ENCODE peak calls at places on chromosomes 11 and 22, in eight cellular contexts. V is choroid plexus epithelial cell, E is pancreas, T is body of pancreas, S is RWPE1, F is neural crest cell, B is HFFc6, D is astrocyte of the spinal cord. G is an unnamed sample.

GRCh38 chr22:26517429-26517828 is 5.2 kb upstream of the TFIP11 start:
- DNase-seq in B (no peak), T (no peak), S (no peak), E (no peak), D (no peak), V (no peak), F (no peak), G (no peak)

GRCh38 chr11:79458712-79459111 is 17.9 kb upstream of the TENM4 start:
- DNase-seq in V (no peak), D (no peak), E (no peak), S (no peak), B (no peak), F (no peak), T (no peak), G (no peak)

GRCh38 chr11:19828382-19829108 is 115.9 kb downstream of the NAV2 start:
- DNase-seq in V (peak; percentile 31), B (no peak), F (no peak), S (no peak), T (no peak), D (no peak), E (no peak), G (no peak)

GRCh38 chr11:93517041-93517440 is 26.1 kb downstream of the SMCO4 start:
- DNase-seq in S (no peak), T (no peak), B (no peak), D (no peak), V (no peak), F (no peak), E (no peak), G (no peak)

GRCh38 chr22:46537221-46537945 is at the start of gene CELSR1:
- DNase-seq in D (no peak), S (no peak), V (peak; percentile 28), B (no peak), T (no peak), E (no peak), F (peak; percentile 29), G (peak; percentile 79)

GRCh38 chr11:72609451-72609850 is 64.8 kb downstream of the PDE2A start:
- DNase-seq in E (no peak), T (no peak), S (no peak), F (no peak), B (no peak), V (no peak), D (no peak), G (no peak)

GRCh38 chr11:57338152-57338551 is at the start of gene P2RX3:
- DNase-seq in F (no peak), T (no peak), D (no peak), B (no peak), S (no peak), E (peak; percentile 9), V (no peak), G (no peak)

GRCh38 chr22:39940757-39941305 is 19.4 kb upstream of the TMA7B start:
- DNase-seq in B (no peak), E (no peak), S (no peak), F (no peak), D (no peak), T (no peak), V (peak; percentile 29), G (no peak)

GRCh38 chr11:115069599-115069998 is 391.3 kb downstream of the NXPE2 start:
- DNase-seq in E (no peak), S (no peak), B (no peak), T (no peak), V (no peak), D (no peak), F (no peak), G (no peak)

GRCh38 chr11:125091247-125091876 is 20.1 kb downstream of the TMEM218 start:
- DNase-seq in T (no peak), V (peak; percentile 87), B (peak; percentile 57), F (peak; percentile 45), E (no peak), S (peak; percentile 51), D (peak; percentile 83), G (no peak)

DNA sequence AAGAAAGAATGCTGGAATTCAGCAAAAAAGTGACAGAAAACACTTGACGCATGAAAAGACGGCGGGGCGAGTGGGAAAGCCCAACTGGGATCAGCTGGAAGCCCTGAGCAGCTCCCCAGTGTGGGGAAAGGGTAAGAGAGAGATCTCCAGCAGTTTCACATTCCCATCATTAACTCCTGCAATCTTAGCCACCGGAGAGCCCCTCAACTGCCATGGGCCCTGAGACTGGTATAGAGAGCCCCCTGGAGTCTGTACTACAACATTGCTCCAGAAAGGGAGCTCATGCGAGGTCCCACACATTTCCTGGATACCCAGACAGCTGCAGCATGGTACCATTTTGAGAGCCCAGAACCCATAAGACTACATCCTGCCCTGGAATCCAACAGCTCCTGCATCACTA is 31.1 kb downstream of the MRGPRX4 start:
- DNase-seq in V (peak; percentile 52), S (peak; percentile 37), T (no peak), E (no peak), B (no peak), F (peak; percentile 26), D (peak; percentile 1), G (peak; percentile 4)
- TF ChIP-seq CTCF in V (peak; percentile 73), S (peak; percentile 13), T (no peak), E (no peak), B (peak; percentile 69), F (peak; percentile 61), D (peak; percentile 48), G (peak; percentile 44)

DNA sequence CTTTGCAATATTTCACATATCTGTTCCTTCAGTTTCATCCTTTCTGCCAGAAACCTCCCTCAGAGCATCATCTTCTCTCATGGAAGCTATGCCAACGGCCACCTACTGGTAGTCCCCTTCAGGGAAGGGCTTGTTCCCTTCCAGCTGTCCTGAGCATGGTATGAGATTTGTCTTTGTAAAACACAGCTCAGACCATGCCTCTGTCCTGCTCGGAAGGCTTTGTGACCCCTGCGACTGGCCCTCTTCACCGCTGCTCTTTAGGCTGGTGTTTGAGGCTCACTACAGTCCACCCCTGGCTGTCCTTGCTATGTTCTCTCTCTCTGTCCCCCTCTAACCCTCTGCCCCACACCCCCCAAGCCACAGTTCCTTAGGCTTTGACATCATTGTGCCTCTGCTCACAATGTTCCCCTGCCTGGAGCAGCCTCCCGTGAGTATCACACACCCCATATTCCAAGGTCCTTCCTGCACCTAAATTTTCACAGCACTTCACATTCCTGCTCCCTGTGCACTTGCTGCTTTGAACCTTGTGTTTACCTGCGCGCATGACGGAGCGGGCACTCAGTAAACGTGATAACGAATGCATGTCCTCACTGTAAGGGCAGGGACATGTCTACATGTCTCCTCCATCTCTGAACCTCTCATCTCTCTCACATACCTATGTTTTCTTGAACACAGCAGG is 24.0 kb upstream of the ACER3 start:
- DNase-seq in E (no peak), T (no peak), B (no peak), F (no peak), S (no peak), V (no peak), D (no peak), G (no peak)
- TF ChIP-seq CTCF in E (no peak), T (no peak), B (peak; percentile 32), F (no peak), S (no peak), V (peak; percentile 27), D (peak; percentile 4), G (no peak)

GRCh38 chr11:64268687-64269379 is 15.6 kb downstream of the BAD start:
- DNase-seq in V (peak; percentile 60), E (peak; percentile 86), B (peak; percentile 82), F (peak; percentile 14), T (peak; percentile 83), D (peak; percentile 26), S (no peak), G (peak; percentile 56)

GRCh38 chr11:64268028-64268686 is 16.3 kb downstream of the BAD start:
- DNase-seq in T (no peak), B (no peak), V (no peak), D (no peak), F (no peak), S (no peak), E (no peak), G (no peak)

GRCh38 chr11:64275031-64275800 is 9.2 kb downstream of the BAD start:
- DNase-seq in D (no peak), F (no peak), V (no peak), B (no peak), E (no peak), T (no peak), S (no peak), G (no peak)

GRCh38 chr11:64269380-64270234 is 14.9 kb downstream of the BAD start:
- DNase-seq in F (peak; percentile 96), T (peak; percentile 99), D (peak; percentile 100), V (peak; percentile 100), B (peak; percentile 100), S (peak; percentile 91), E (peak; percentile 97), G (peak; percentile 97)

DNA sequence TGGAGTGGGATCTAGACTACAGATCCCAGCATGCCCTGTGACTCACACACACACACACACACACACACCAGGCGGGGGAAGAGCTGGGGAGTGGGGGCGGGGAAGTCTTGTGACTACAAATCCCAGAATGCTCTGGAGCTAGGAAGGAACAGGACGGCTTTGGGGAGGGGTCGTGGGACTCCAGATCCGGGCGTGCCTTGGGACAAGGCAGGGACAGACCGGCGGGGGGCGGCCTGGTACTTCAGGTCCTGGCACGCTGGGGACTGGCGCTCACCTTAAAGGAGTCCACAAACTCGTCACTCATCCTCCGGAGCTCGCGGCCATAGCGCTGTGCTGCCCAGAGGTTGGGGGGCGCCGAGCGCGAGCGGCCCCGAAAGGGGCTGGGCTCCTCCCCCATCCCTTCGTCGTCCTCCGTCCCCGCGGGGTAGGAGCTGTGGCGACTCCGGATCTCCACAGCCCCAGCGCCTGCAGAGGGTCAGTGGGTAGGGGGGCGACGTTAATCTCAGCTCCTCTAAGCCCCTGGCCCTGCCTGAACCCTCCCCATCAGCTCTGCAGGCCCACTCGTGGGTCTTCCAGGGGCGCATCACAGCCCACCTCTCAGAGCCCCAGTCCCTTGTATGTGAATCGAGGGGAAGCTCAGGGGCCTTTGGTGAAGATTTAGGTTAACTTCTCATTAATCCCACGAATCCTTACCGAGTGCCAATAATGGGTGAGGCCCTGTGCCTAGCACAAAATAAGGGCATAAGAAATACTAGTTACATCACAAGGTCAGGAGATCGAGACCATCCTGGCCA is 12.9 kb downstream of the BAD start:
- DNase-seq in D (peak; percentile 95), F (peak; percentile 73), E (peak; percentile 91), B (no peak), V (peak; percentile 97), S (peak; percentile 48), T (peak; percentile 95), G (peak; percentile 90)
- TF ChIP-seq CTCF in D (no peak), F (peak; percentile 45), E (no peak), B (peak; percentile 22), V (no peak), S (no peak), T (no peak), G (no peak)

GRCh38 chr22:45302047-45302446 is 7.7 kb upstream of the FAM118A start:
- DNase-seq in D (peak; percentile 83), T (no peak), B (peak; percentile 83), F (no peak), S (no peak), E (no peak), V (peak; percentile 92), G (no peak)
- TF ChIP-seq CTCF in D (no peak), T (no peak), B (no peak), F (no peak), S (no peak), E (no peak), V (peak; percentile 13), G (no peak)

GRCh38 chr11:46936138-46937110 is at the start of gene CSTPP1:
- DNase-seq in S (peak; percentile 95), D (peak; percentile 91), B (peak; percentile 85), T (peak; percentile 97), V (peak; percentile 96), E (peak; percentile 97), F (peak; percentile 94), G (peak; percentile 94)
- TF ChIP-seq CTCF in S (no peak), D (no peak), B (no peak), T (no peak), V (no peak), E (no peak), F (no peak), G (no peak)